ENCODE peak calls at places on chromosomes 12 and 14, in eight cellular contexts. Y is left colon; K is amniotic stem cell; L is A549; D is HTR-8/SVneo; C is EL; V is activated CD4-positive, alpha-beta T cell treated with anti-CD3 and anti-CD28 coated beads, Interleukin-2, amount 50 U/mL, for 1 hour; I is astrocyte of the cerebellum. R is an unnamed sample.

GRCh38 chr12:29148065-29148957 is 767 bp upstream of the FAR2 start:
- DNase-seq in Y (peak), K (no peak), L (peak), D (peak), C (peak), V (peak), I (no peak), R (peak)

GRCh38 chr12:107704056-107704455 is 18.5 kb downstream of the PWP1 start:
- DNase-seq in Y (no peak), K (no peak), L (no peak), D (no peak), C (no peak), V (no peak), I (no peak), R (no peak)

GRCh38 chr14:21825845-21826244 is 152.2 kb upstream of the OR4E1 start:
- DNase-seq in Y (no peak), K (no peak), L (no peak), D (no peak), C (no peak), V (no peak), I (no peak), R (no peak)

GRCh38 chr12:120259418-120260202 is 5.9 kb downstream of the PXN start:
- DNase-seq in Y (no peak), K (no peak), L (no peak), D (no peak), C (no peak), V (no peak), I (peak), R (no peak)

GRCh38 chr14:61894452-61895077 is 132.3 kb downstream of the SNAPC1 start:
- DNase-seq in Y (peak), K (peak), L (peak), D (peak), C (peak), V (peak), I (peak), R (peak)

GRCh38 chr14:63717704-63718103 is 10.2 kb downstream of the SGPP1 start:
- DNase-seq in Y (no peak), K (no peak), L (no peak), D (peak), C (peak), V (no peak), I (no peak), R (peak)

GRCh38 chr12:73632191-73632590 is 905.4 kb upstream of the ATXN7L3B start:
- DNase-seq in Y (no peak), K (no peak), L (no peak), D (no peak), C (no peak), V (no peak), I (no peak), R (no peak)

GRCh38 chr12:87344699-87345098 is 684.5 kb downstream of the C12orf50 start:
- DNase-seq in Y (no peak), K (no peak), L (no peak), D (no peak), C (no peak), V (no peak), I (no peak), R (peak)

GRCh38 chr12:51388066-51388799 is 3.0 kb downstream of the GALNT6 start:
- DNase-seq in Y (peak), K (no peak), L (no peak), D (peak), C (peak), V (no peak), I (peak), R (peak)

GRCh38 chr14:89394920-89395319 is 22.1 kb downstream of the FOXN3 start:
- DNase-seq in Y (no peak), K (no peak), L (no peak), D (no peak), C (no peak), V (no peak), I (no peak), R (no peak)

GRCh38 chr14:34322940-34323418 is 139.1 kb downstream of the SPTSSA start:
- DNase-seq in Y (peak), K (no peak), L (peak), D (peak), C (peak), V (peak), I (no peak), R (peak)

GRCh38 chr14:75440733-75441474 is 13.1 kb downstream of the JDP2 start:
- DNase-seq in Y (no peak), K (no peak), L (no peak), D (no peak), C (no peak), V (no peak), I (no peak), R (no peak)

GRCh38 chr12:113987261-113988063 is 21.3 kb upstream of the RBM19 start:
- DNase-seq in Y (no peak), K (no peak), L (no peak), D (no peak), C (no peak), V (no peak), I (no peak), R (no peak)

GRCh38 chr14:50340945-50341344 is 28.8 kb downstream of the DMAC2L start:
- DNase-seq in Y (no peak), K (no peak), L (no peak), D (no peak), C (no peak), V (no peak), I (no peak), R (no peak)

GRCh38 chr12:129687731-129688130 is 216.1 kb downstream of the TMEM132D start:
- DNase-seq in Y (no peak), K (no peak), L (no peak), D (no peak), C (no peak), V (no peak), I (no peak), R (no peak)

GRCh38 chr12:107229827-107230226 is 136.5 kb upstream of the CRY1 start:
- DNase-seq in Y (no peak), K (no peak), L (no peak), D (peak), C (no peak), V (no peak), I (no peak), R (no peak)

GRCh38 chr12:108772247-108772646 is 40.9 kb upstream of the CORO1C start:
- DNase-seq in Y (no peak), K (no peak), L (no peak), D (no peak), C (no peak), V (no peak), I (no peak), R (no peak)

GRCh38 chr12:51326762-51327439 is 2.9 kb upstream of the BIN2 start:
- DNase-seq in Y (no peak), K (no peak), L (no peak), D (no peak), C (peak), V (no peak), I (no peak), R (peak)

GRCh38 chr14:101810897-101811620 is 49.5 kb downstream of the PPP2R5C start:
- DNase-seq in Y (no peak), K (peak), L (no peak), D (no peak), C (peak), V (no peak), I (no peak), R (peak)

GRCh38 chr12:52435659-52435999 is 1.5 kb upstream of the KRT75 start:
- DNase-seq in Y (no peak), K (no peak), L (no peak), D (no peak), C (no peak), V (no peak), I (no peak), R (no peak)

GRCh38 chr12:94615284-94616216 is 34.8 kb downstream of the TMCC3 start:
- DNase-seq in Y (peak), K (no peak), L (peak), D (peak), C (peak), V (no peak), I (no peak), R (peak)

GRCh38 chr12:31897791-31898503 is 61.3 kb upstream of the RESF1 start:
- DNase-seq in Y (no peak), K (no peak), L (no peak), D (peak), C (peak), V (peak), I (no peak), R (no peak)

GRCh38 chr12:93025145-93026103 is 96.3 kb upstream of the EEA1 start:
- DNase-seq in Y (no peak), K (peak), L (peak), D (peak), C (peak), V (no peak), I (peak), R (peak)

GRCh38 chr14:104094709-104095425 is 9.4 kb downstream of the ASPG start:
- DNase-seq in Y (peak), K (no peak), L (peak), D (peak), C (peak), V (peak), I (no peak), R (peak)

GRCh38 chr14:68246074-68246980 is 426.7 kb downstream of the RAD51B start:
- DNase-seq in Y (no peak), K (no peak), L (no peak), D (no peak), C (no peak), V (no peak), I (no peak), R (peak)

GRCh38 chr14:20624495-20625070 is 16.9 kb downstream of the OR6S1 start:
- DNase-seq in Y (peak), K (no peak), L (peak), D (no peak), C (peak), V (peak), I (no peak), R (no peak)

GRCh38 chr14:79708991-79709390 is 502.3 kb downstream of the DIO2 start:
- DNase-seq in Y (no peak), K (no peak), L (no peak), D (peak), C (peak), V (no peak), I (no peak), R (peak)

GRCh38 chr14:80809663-80810062 is 131.9 kb downstream of the CEP128 start:
- DNase-seq in Y (no peak), K (no peak), L (no peak), D (no peak), C (no peak), V (no peak), I (no peak), R (no peak)

GRCh38 chr12:40105265-40105514 is 691 bp downstream of the SLC2A13 start:
- DNase-seq in Y (no peak), K (no peak), L (no peak), D (no peak), C (no peak), V (no peak), I (no peak), R (peak)

GRCh38 chr12:77299910-77300772 is 234.8 kb upstream of the E2F7 start:
- DNase-seq in Y (no peak), K (peak), L (no peak), D (peak), C (peak), V (no peak), I (no peak), R (peak)

GRCh38 chr12:9758119-9758518 is 2.6 kb downstream of the CD69 start:
- DNase-seq in Y (no peak), K (no peak), L (no peak), D (no peak), C (no peak), V (no peak), I (no peak), R (no peak)

GRCh38 chr14:99809864-99810854 is 16.9 kb downstream of the EML1 start:
- DNase-seq in Y (no peak), K (no peak), L (no peak), D (no peak), C (no peak), V (no peak), I (no peak), R (no peak)

GRCh38 chr14:63759454-63759853 is 31.6 kb upstream of the SGPP1 start:
- DNase-seq in Y (no peak), K (no peak), L (no peak), D (no peak), C (peak), V (no peak), I (no peak), R (no peak)

GRCh38 chr12:113676547-113676946 is 204.9 kb upstream of the LHX5 start:
- DNase-seq in Y (no peak), K (no peak), L (no peak), D (no peak), C (no peak), V (no peak), I (no peak), R (no peak)

GRCh38 chr14:54738009-54738408 is 164.6 kb downstream of the GCH1 start:
- DNase-seq in Y (no peak), K (no peak), L (no peak), D (no peak), C (peak), V (no peak), I (no peak), R (peak)

GRCh38 chr14:35342160-35343010 is 50.2 kb downstream of the PSMA6 start:
- DNase-seq in Y (no peak), K (no peak), L (no peak), D (no peak), C (no peak), V (no peak), I (no peak), R (no peak)

GRCh38 chr12:74337951-74338350 is 199.7 kb upstream of the ATXN7L3B start:
- DNase-seq in Y (no peak), K (peak), L (peak), D (peak), C (peak), V (no peak), I (no peak), R (peak)

GRCh38 chr12:114955414-114956014 is 271.5 kb upstream of the TBX3 start:
- DNase-seq in Y (no peak), K (no peak), L (no peak), D (peak), C (peak), V (no peak), I (no peak), R (peak)

GRCh38 chr14:39050389-39050788 is 52.6 kb downstream of the SEC23A start:
- DNase-seq in Y (no peak), K (no peak), L (no peak), D (peak), C (peak), V (no peak), I (peak), R (peak)